ENCODE peak calls at places on chromosomes 3 and 15, in four cellular contexts. I, K, O and B are unnamed samples.

GRCh38 chr3:11901286-11901875 is 54.7 kb upstream of the TAMM41 start:
- DNase-seq in I (no peak), O (no peak), K (no peak), B (no peak)

GRCh38 chr3:180117381-180118163 is 80.8 kb upstream of the PEX5L start:
- DNase-seq in I (no peak), O (no peak), K (peak; percentile 57), B (no peak)

GRCh38 chr3:38168151-38168987 is 3.0 kb downstream of the OXSR1 start:
- DNase-seq in K (peak; percentile 61), I (no peak), O (no peak), B (no peak)

GRCh38 chr15:78879517-78880241 is 7.0 kb downstream of the MORF4L1 start:
- DNase-seq in K (no peak), O (no peak), I (no peak), B (no peak)

GRCh38 chr15:65856821-65857455 is 12.4 kb upstream of the RAB11A start:
- DNase-seq in I (no peak), O (peak; percentile 78), K (peak; percentile 65), B (peak; percentile 76)

GRCh38 chr3:59754456-59754855 is 704.6 kb upstream of the CFAP20DC start:
- DNase-seq in I (no peak), O (no peak), K (no peak), B (no peak)

GRCh38 chr15:74528876-74529275 is 12.1 kb upstream of the ARID3B start:
- DNase-seq in O (no peak), I (no peak), K (no peak), B (no peak)

GRCh38 chr3:187735837-187736236 is 9.4 kb downstream of the BCL6 start:
- DNase-seq in K (no peak), I (no peak), O (no peak), B (no peak)

GRCh38 chr15:78110916-78111475 is 18.6 kb downstream of the SH2D7 start:
- DNase-seq in K (no peak), O (no peak), I (no peak), B (no peak)

GRCh38 chr3:148705314-148705713 is 7.6 kb downstream of the AGTR1 start:
- DNase-seq in I (no peak), K (no peak), O (no peak), B (no peak)

GRCh38 chr3:74510261-74510660 is 104.2 kb downstream of the CNTN3 start:
- DNase-seq in K (no peak), O (no peak), I (no peak), B (no peak)

GRCh38 chr3:44554626-44555592 is at the start of gene ZKSCAN7:
- DNase-seq in K (peak; percentile 46), I (no peak), O (peak; percentile 64), B (peak; percentile 34)

GRCh38 chr15:70034596-70034995 is 63.1 kb downstream of the TLE3 start:
- DNase-seq in I (no peak), O (no peak), K (no peak), B (no peak)

GRCh38 chr3:49906004-49906860 is 2.6 kb upstream of the MST1R start:
- DNase-seq in I (no peak), O (peak; percentile 50), K (peak; percentile 55), B (peak; percentile 93)

GRCh38 chr3:195750797-195751520 is 30.2 kb downstream of the MUC20 start:
- DNase-seq in I (no peak), O (no peak), K (no peak), B (no peak)

GRCh38 chr15:91472316-91472756 is 372.3 kb downstream of the SV2B start:
- DNase-seq in O (no peak), I (no peak), K (no peak), B (peak; percentile 80)

GRCh38 chr3:53881691-53882593 is at the start of gene ACTR8:
- DNase-seq in O (peak; percentile 86), K (peak; percentile 78), I (peak; percentile 36), B (peak; percentile 71)

GRCh38 chr15:75573001-75573400 is 6.1 kb downstream of the PTPN9 start:
- DNase-seq in I (no peak), K (peak; percentile 76), O (no peak), B (no peak)

GRCh38 chr3:181176610-181177009 is 187.1 kb upstream of the DNAJC19 start:
- DNase-seq in K (peak; percentile 67), O (peak; percentile 73), I (no peak), B (peak; percentile 46)

GRCh38 chr3:132432639-132433038 is 15.3 kb downstream of the DNAJC13 start:
- DNase-seq in O (no peak), I (peak; percentile 59), K (peak; percentile 86), B (peak; percentile 62)

GRCh38 chr3:145219355-145220196 is 941.4 kb downstream of the PLOD2 start:
- DNase-seq in O (no peak), K (peak; percentile 5), I (no peak), B (no peak)

GRCh38 chr3:46022909-46023785 is 4.1 kb downstream of the XCR1 start:
- DNase-seq in K (no peak), I (no peak), O (no peak), B (no peak)

GRCh38 chr15:82999905-83000671 is 11.4 kb downstream of the C15orf40 start:
- DNase-seq in I (peak; percentile 46), O (peak; percentile 44), K (peak; percentile 82), B (peak; percentile 60)

GRCh38 chr3:152636651-152637050 is 198.3 kb upstream of the P2RY1 start:
- DNase-seq in O (no peak), I (no peak), K (no peak), B (no peak)

GRCh38 chr3:55675478-55675877 is 188.4 kb upstream of the WNT5A start:
- DNase-seq in O (no peak), I (no peak), K (no peak), B (no peak)

GRCh38 chr15:82081904-82082810 is 36.3 kb upstream of the MEX3B start:
- DNase-seq in O (no peak), I (peak; percentile 36), K (peak; percentile 62), B (no peak)

GRCh38 chr3:47344971-47345370 is 35.9 kb upstream of the PTPN23 start:
- DNase-seq in I (no peak), K (no peak), O (no peak), B (no peak)

GRCh38 chr3:139110072-139110830 is 65.6 kb upstream of the PRR23C start:
- DNase-seq in O (no peak), K (no peak), I (no peak), B (peak; percentile 80)

GRCh38 chr15:58856090-58856489 is 77.4 kb downstream of the SLTM start:
- DNase-seq in I (no peak), K (peak; percentile 21), O (no peak), B (no peak)

GRCh38 chr15:64865998-64866520 is 24.3 kb downstream of the PLEKHO2 start:
- DNase-seq in O (no peak), K (peak; percentile 63), I (peak; percentile 59), B (no peak)

GRCh38 chr3:162729686-162730085 is 1233.1 kb downstream of the OTOL1 start:
- DNase-seq in O (no peak), K (peak; percentile 42), I (no peak), B (no peak)

GRCh38 chr15:89777821-89778380 is 1.8 kb downstream of the MESP2 start:
- DNase-seq in I (no peak), K (no peak), O (no peak), B (no peak)

GRCh38 chr15:64017591-64018163 is 28.6 kb downstream of the DAPK2 start:
- DNase-seq in O (no peak), K (peak; percentile 61), I (no peak), B (no peak)

GRCh38 chr3:37096292-37096691 is 78.1 kb downstream of the LRRFIP2 start:
- DNase-seq in K (peak; percentile 77), O (no peak), I (peak; percentile 9), B (no peak)

GRCh38 chr3:66037986-66038369 is 740 bp downstream of the MAGI1 start:
- DNase-seq in O (peak; percentile 41), K (no peak), I (no peak), B (no peak)
- H3K4me3 ChIP-seq in O (peak overlapping the region; percentile 90), K (peak overlapping the region; percentile 99), I (peak overlapping the region; percentile 89), B (peak overlapping the region; percentile 86)

GRCh38 chr15:84752195-84752594 is 3.8 kb downstream of the ZNF592 start:
- DNase-seq in O (no peak), I (no peak), K (no peak), B (no peak)

GRCh38 chr15:84749111-84749991 is 959 bp downstream of the ZNF592 start:
- DNase-seq in K (peak; percentile 34), I (no peak), O (peak; percentile 46), B (peak; percentile 43)

GRCh38 chr15:84752700-84753099 is 4.3 kb downstream of the ZNF592 start:
- DNase-seq in I (no peak), K (peak; percentile 31), O (no peak), B (no peak)

GRCh38 chr15:84748274-84749110 is at the start of gene ZNF592:
- DNase-seq in O (peak; percentile 88), K (peak; percentile 69), I (no peak), B (peak; percentile 79)

GRCh38 chr15:84750583-84751092 is 2.2 kb downstream of the ZNF592 start:
- DNase-seq in O (no peak), K (no peak), I (no peak), B (no peak)
- H3K4me3 ChIP-seq in O (no peak overlapping the region), K (peak overlapping the region; percentile 40), I (peak overlapping the region; percentile 15), B (no peak overlapping the region)

GRCh38 chr3:156681003-156681402 is 6.6 kb downstream of the TIPARP start:
- DNase-seq in I (peak; percentile 94), O (peak; percentile 56), K (peak; percentile 89), B (peak; percentile 80)
- H3K4me3 ChIP-seq in I (no peak overlapping the region), O (no peak overlapping the region), K (peak overlapping the region; percentile 9), B (no peak overlapping the region)

DNA sequence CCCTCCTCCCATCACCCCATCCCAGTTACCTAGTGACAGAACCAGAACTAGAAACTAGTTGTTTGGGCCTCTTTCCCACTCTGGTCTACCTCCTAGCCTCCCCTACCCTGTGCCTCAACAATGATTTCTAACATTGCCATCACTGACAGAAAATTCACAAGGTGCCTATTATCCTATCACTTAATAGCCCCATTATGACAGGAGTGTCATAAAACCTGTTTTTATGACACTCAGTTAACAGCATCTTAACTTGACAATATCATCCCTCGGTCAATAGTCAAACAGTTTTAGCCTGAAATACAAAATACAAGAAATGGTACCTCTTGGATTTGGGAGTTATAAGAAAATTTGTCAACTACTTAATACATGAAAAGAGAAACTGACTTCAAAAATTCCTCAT is 46.5 kb downstream of the ULK4 start:
- DNase-seq in O (no peak), K (no peak), I (no peak), B (peak; percentile 3)
- H3K4me3 ChIP-seq in O (no peak overlapping the region), K (no peak overlapping the region), I (no peak overlapping the region), B (no peak overlapping the region)